ENCODE peak calls at places on chromosome 5, in nine cellular contexts. One of them, this sample, is unnamed.

GRCh38 chr5:136890431-136891148 is 525.2 kb upstream of the TRPC7 start:
- DNase-seq in activated CD4-positive, alpha-beta memory T cell treated with anti-CD3 and anti-CD28 coated beads, Interleukin-2, amount 10 ng/mL, durations not matched to agents 7 days and 5 days: no peak
- DNase-seq in T-helper 2 cell: no peak
- DNase-seq in iPS-NIHi11: no peak
- DNase-seq in germinal center: no peak
- DNase-seq in stimulated activated CD4-positive, alpha-beta T cell treated with anti-CD3 and anti-CD28 coated beads, Interleukin-15, amount 100 ng/mL, for 48 hours: no peak
- DNase-seq in HCEC 1CT: no peak
- DNase-seq in NCI-H446: peak; percentile 11
- DNase-seq in T-helper 1 cell: no peak
- DNase-seq in this sample: no peak

GRCh38 chr5:105133087-105133486 is 1570.5 kb upstream of the NUDT12 start:
- DNase-seq in activated CD4-positive, alpha-beta memory T cell treated with anti-CD3 and anti-CD28 coated beads, Interleukin-2, amount 10 ng/mL, durations not matched to agents 7 days and 5 days: no peak
- DNase-seq in T-helper 2 cell: no peak
- DNase-seq in iPS-NIHi11: no peak
- DNase-seq in germinal center: no peak
- DNase-seq in stimulated activated CD4-positive, alpha-beta T cell treated with anti-CD3 and anti-CD28 coated beads, Interleukin-15, amount 100 ng/mL, for 48 hours: no peak
- DNase-seq in HCEC 1CT: no peak
- DNase-seq in NCI-H446: no peak
- DNase-seq in T-helper 1 cell: no peak
- DNase-seq in this sample: no peak

GRCh38 chr5:60842859-60843692 is 993 bp downstream of the ELOVL7 start:
- DNase-seq in activated CD4-positive, alpha-beta memory T cell treated with anti-CD3 and anti-CD28 coated beads, Interleukin-2, amount 10 ng/mL, durations not matched to agents 7 days and 5 days: peak; percentile 24
- DNase-seq in T-helper 2 cell: no peak
- DNase-seq in iPS-NIHi11: peak; percentile 25
- DNase-seq in germinal center: no peak
- DNase-seq in stimulated activated CD4-positive, alpha-beta T cell treated with anti-CD3 and anti-CD28 coated beads, Interleukin-15, amount 100 ng/mL, for 48 hours: no peak
- DNase-seq in HCEC 1CT: no peak
- DNase-seq in NCI-H446: no peak
- DNase-seq in T-helper 1 cell: no peak
- DNase-seq in this sample: no peak

GRCh38 chr5:120644516-120644915 is 180.4 kb downstream of the PRR16 start:
- DNase-seq in activated CD4-positive, alpha-beta memory T cell treated with anti-CD3 and anti-CD28 coated beads, Interleukin-2, amount 10 ng/mL, durations not matched to agents 7 days and 5 days: no peak
- DNase-seq in T-helper 2 cell: no peak
- DNase-seq in iPS-NIHi11: no peak
- DNase-seq in germinal center: no peak
- DNase-seq in stimulated activated CD4-positive, alpha-beta T cell treated with anti-CD3 and anti-CD28 coated beads, Interleukin-15, amount 100 ng/mL, for 48 hours: no peak
- DNase-seq in HCEC 1CT: peak; percentile 35
- DNase-seq in NCI-H446: no peak
- DNase-seq in T-helper 1 cell: no peak
- DNase-seq in this sample: no peak

GRCh38 chr5:68421667-68422220 is 206.2 kb downstream of the PIK3R1 start:
- DNase-seq in activated CD4-positive, alpha-beta memory T cell treated with anti-CD3 and anti-CD28 coated beads, Interleukin-2, amount 10 ng/mL, durations not matched to agents 7 days and 5 days: no peak
- DNase-seq in T-helper 2 cell: no peak
- DNase-seq in iPS-NIHi11: no peak
- DNase-seq in germinal center: no peak
- DNase-seq in stimulated activated CD4-positive, alpha-beta T cell treated with anti-CD3 and anti-CD28 coated beads, Interleukin-15, amount 100 ng/mL, for 48 hours: no peak
- DNase-seq in HCEC 1CT: no peak
- DNase-seq in NCI-H446: no peak
- DNase-seq in T-helper 1 cell: no peak
- DNase-seq in this sample: no peak

GRCh38 chr5:102532126-102532525 is 33.3 kb upstream of the SLCO6A1 start:
- DNase-seq in activated CD4-positive, alpha-beta memory T cell treated with anti-CD3 and anti-CD28 coated beads, Interleukin-2, amount 10 ng/mL, durations not matched to agents 7 days and 5 days: no peak
- DNase-seq in T-helper 2 cell: no peak
- DNase-seq in iPS-NIHi11: no peak
- DNase-seq in germinal center: no peak
- DNase-seq in stimulated activated CD4-positive, alpha-beta T cell treated with anti-CD3 and anti-CD28 coated beads, Interleukin-15, amount 100 ng/mL, for 48 hours: no peak
- DNase-seq in HCEC 1CT: no peak
- DNase-seq in NCI-H446: no peak
- DNase-seq in T-helper 1 cell: no peak
- DNase-seq in this sample: no peak

GRCh38 chr5:32193591-32193990 is 19.5 kb upstream of the GOLPH3 start:
- DNase-seq in activated CD4-positive, alpha-beta memory T cell treated with anti-CD3 and anti-CD28 coated beads, Interleukin-2, amount 10 ng/mL, durations not matched to agents 7 days and 5 days: no peak
- DNase-seq in T-helper 2 cell: no peak
- DNase-seq in iPS-NIHi11: no peak
- DNase-seq in germinal center: peak; percentile 27
- DNase-seq in stimulated activated CD4-positive, alpha-beta T cell treated with anti-CD3 and anti-CD28 coated beads, Interleukin-15, amount 100 ng/mL, for 48 hours: no peak
- DNase-seq in HCEC 1CT: peak; percentile 50
- DNase-seq in NCI-H446: peak; percentile 54
- DNase-seq in T-helper 1 cell: no peak
- DNase-seq in this sample: peak; percentile 90

GRCh38 chr5:175638305-175638704 is 19.6 kb upstream of the HRH2 start:
- DNase-seq in activated CD4-positive, alpha-beta memory T cell treated with anti-CD3 and anti-CD28 coated beads, Interleukin-2, amount 10 ng/mL, durations not matched to agents 7 days and 5 days: no peak
- DNase-seq in T-helper 2 cell: no peak
- DNase-seq in iPS-NIHi11: peak; percentile 47
- DNase-seq in germinal center: no peak
- DNase-seq in stimulated activated CD4-positive, alpha-beta T cell treated with anti-CD3 and anti-CD28 coated beads, Interleukin-15, amount 100 ng/mL, for 48 hours: no peak
- DNase-seq in HCEC 1CT: no peak
- DNase-seq in NCI-H446: no peak
- DNase-seq in T-helper 1 cell: no peak
- DNase-seq in this sample: no peak

GRCh38 chr5:178465228-178465860 is 124.8 kb downstream of the COL23A1 start:
- DNase-seq in activated CD4-positive, alpha-beta memory T cell treated with anti-CD3 and anti-CD28 coated beads, Interleukin-2, amount 10 ng/mL, durations not matched to agents 7 days and 5 days: no peak
- DNase-seq in T-helper 2 cell: no peak
- DNase-seq in iPS-NIHi11: no peak
- DNase-seq in germinal center: no peak
- DNase-seq in stimulated activated CD4-positive, alpha-beta T cell treated with anti-CD3 and anti-CD28 coated beads, Interleukin-15, amount 100 ng/mL, for 48 hours: no peak
- DNase-seq in HCEC 1CT: no peak
- DNase-seq in NCI-H446: no peak
- DNase-seq in T-helper 1 cell: no peak
- DNase-seq in this sample: no peak

GRCh38 chr5:167413503-167413902 is 877.9 kb upstream of the WWC1 start:
- DNase-seq in activated CD4-positive, alpha-beta memory T cell treated with anti-CD3 and anti-CD28 coated beads, Interleukin-2, amount 10 ng/mL, durations not matched to agents 7 days and 5 days: no peak
- DNase-seq in T-helper 2 cell: no peak
- DNase-seq in iPS-NIHi11: no peak
- DNase-seq in germinal center: no peak
- DNase-seq in stimulated activated CD4-positive, alpha-beta T cell treated with anti-CD3 and anti-CD28 coated beads, Interleukin-15, amount 100 ng/mL, for 48 hours: no peak
- DNase-seq in HCEC 1CT: no peak
- DNase-seq in NCI-H446: no peak
- DNase-seq in T-helper 1 cell: no peak
- DNase-seq in this sample: no peak

GRCh38 chr5:102718819-102719218 is 36.3 kb upstream of the PAM start:
- DNase-seq in activated CD4-positive, alpha-beta memory T cell treated with anti-CD3 and anti-CD28 coated beads, Interleukin-2, amount 10 ng/mL, durations not matched to agents 7 days and 5 days: no peak
- DNase-seq in T-helper 2 cell: no peak
- DNase-seq in iPS-NIHi11: no peak
- DNase-seq in germinal center: no peak
- DNase-seq in stimulated activated CD4-positive, alpha-beta T cell treated with anti-CD3 and anti-CD28 coated beads, Interleukin-15, amount 100 ng/mL, for 48 hours: no peak
- DNase-seq in HCEC 1CT: peak; percentile 54
- DNase-seq in NCI-H446: no peak
- DNase-seq in T-helper 1 cell: no peak
- DNase-seq in this sample: no peak

GRCh38 chr5:73093943-73094342 is 26.4 kb upstream of the TMEM171 start:
- DNase-seq in activated CD4-positive, alpha-beta memory T cell treated with anti-CD3 and anti-CD28 coated beads, Interleukin-2, amount 10 ng/mL, durations not matched to agents 7 days and 5 days: no peak
- DNase-seq in T-helper 2 cell: no peak
- DNase-seq in iPS-NIHi11: no peak
- DNase-seq in germinal center: no peak
- DNase-seq in stimulated activated CD4-positive, alpha-beta T cell treated with anti-CD3 and anti-CD28 coated beads, Interleukin-15, amount 100 ng/mL, for 48 hours: peak; percentile 6
- DNase-seq in HCEC 1CT: peak; percentile 74
- DNase-seq in NCI-H446: no peak
- DNase-seq in T-helper 1 cell: no peak
- DNase-seq in this sample: no peak

GRCh38 chr5:2739360-2740050 is 12.0 kb downstream of the IRX2 start:
- DNase-seq in activated CD4-positive, alpha-beta memory T cell treated with anti-CD3 and anti-CD28 coated beads, Interleukin-2, amount 10 ng/mL, durations not matched to agents 7 days and 5 days: no peak
- DNase-seq in T-helper 2 cell: no peak
- DNase-seq in iPS-NIHi11: no peak
- DNase-seq in germinal center: no peak
- DNase-seq in stimulated activated CD4-positive, alpha-beta T cell treated with anti-CD3 and anti-CD28 coated beads, Interleukin-15, amount 100 ng/mL, for 48 hours: no peak
- DNase-seq in HCEC 1CT: no peak
- DNase-seq in NCI-H446: no peak
- DNase-seq in T-helper 1 cell: no peak
- DNase-seq in this sample: peak; percentile 75

GRCh38 chr5:9536717-9537116 is 9.2 kb downstream of the SEMA5A start:
- DNase-seq in activated CD4-positive, alpha-beta memory T cell treated with anti-CD3 and anti-CD28 coated beads, Interleukin-2, amount 10 ng/mL, durations not matched to agents 7 days and 5 days: no peak
- DNase-seq in T-helper 2 cell: no peak
- DNase-seq in iPS-NIHi11: no peak
- DNase-seq in germinal center: no peak
- DNase-seq in stimulated activated CD4-positive, alpha-beta T cell treated with anti-CD3 and anti-CD28 coated beads, Interleukin-15, amount 100 ng/mL, for 48 hours: no peak
- DNase-seq in HCEC 1CT: no peak
- DNase-seq in NCI-H446: no peak
- DNase-seq in T-helper 1 cell: no peak
- DNase-seq in this sample: no peak

GRCh38 chr5:124642148-124642547 is 104.3 kb downstream of the ZNF608 start:
- DNase-seq in activated CD4-positive, alpha-beta memory T cell treated with anti-CD3 and anti-CD28 coated beads, Interleukin-2, amount 10 ng/mL, durations not matched to agents 7 days and 5 days: no peak
- DNase-seq in T-helper 2 cell: no peak
- DNase-seq in iPS-NIHi11: no peak
- DNase-seq in germinal center: no peak
- DNase-seq in stimulated activated CD4-positive, alpha-beta T cell treated with anti-CD3 and anti-CD28 coated beads, Interleukin-15, amount 100 ng/mL, for 48 hours: no peak
- DNase-seq in HCEC 1CT: no peak
- DNase-seq in NCI-H446: no peak
- DNase-seq in T-helper 1 cell: no peak
- DNase-seq in this sample: no peak

GRCh38 chr5:102771435-102771834 is 16.3 kb downstream of the PAM start:
- DNase-seq in activated CD4-positive, alpha-beta memory T cell treated with anti-CD3 and anti-CD28 coated beads, Interleukin-2, amount 10 ng/mL, durations not matched to agents 7 days and 5 days: no peak
- DNase-seq in T-helper 2 cell: no peak
- DNase-seq in iPS-NIHi11: no peak
- DNase-seq in germinal center: no peak
- DNase-seq in stimulated activated CD4-positive, alpha-beta T cell treated with anti-CD3 and anti-CD28 coated beads, Interleukin-15, amount 100 ng/mL, for 48 hours: no peak
- DNase-seq in HCEC 1CT: no peak
- DNase-seq in NCI-H446: no peak
- DNase-seq in T-helper 1 cell: no peak
- DNase-seq in this sample: no peak

GRCh38 chr5:173795601-173796000 is 92.5 kb upstream of the CPEB4 start:
- DNase-seq in activated CD4-positive, alpha-beta memory T cell treated with anti-CD3 and anti-CD28 coated beads, Interleukin-2, amount 10 ng/mL, durations not matched to agents 7 days and 5 days: no peak
- DNase-seq in T-helper 2 cell: no peak
- DNase-seq in iPS-NIHi11: no peak
- DNase-seq in germinal center: no peak
- DNase-seq in stimulated activated CD4-positive, alpha-beta T cell treated with anti-CD3 and anti-CD28 coated beads, Interleukin-15, amount 100 ng/mL, for 48 hours: no peak
- DNase-seq in HCEC 1CT: no peak
- DNase-seq in NCI-H446: no peak
- DNase-seq in T-helper 1 cell: no peak
- DNase-seq in this sample: no peak

GRCh38 chr5:159444441-159445082 is 114.3 kb upstream of the IL12B start:
- DNase-seq in activated CD4-positive, alpha-beta memory T cell treated with anti-CD3 and anti-CD28 coated beads, Interleukin-2, amount 10 ng/mL, durations not matched to agents 7 days and 5 days: no peak
- DNase-seq in T-helper 2 cell: peak; percentile 31
- DNase-seq in iPS-NIHi11: peak; percentile 59
- DNase-seq in germinal center: no peak
- DNase-seq in stimulated activated CD4-positive, alpha-beta T cell treated with anti-CD3 and anti-CD28 coated beads, Interleukin-15, amount 100 ng/mL, for 48 hours: no peak
- DNase-seq in HCEC 1CT: peak; percentile 43
- DNase-seq in NCI-H446: peak; percentile 31
- DNase-seq in T-helper 1 cell: no peak
- DNase-seq in this sample: no peak

GRCh38 chr5:87300744-87301143 is 33.1 kb downstream of the RASA1 start:
- DNase-seq in activated CD4-positive, alpha-beta memory T cell treated with anti-CD3 and anti-CD28 coated beads, Interleukin-2, amount 10 ng/mL, durations not matched to agents 7 days and 5 days: peak; percentile 41
- DNase-seq in T-helper 2 cell: peak; percentile 48
- DNase-seq in iPS-NIHi11: no peak
- DNase-seq in germinal center: no peak
- DNase-seq in stimulated activated CD4-positive, alpha-beta T cell treated with anti-CD3 and anti-CD28 coated beads, Interleukin-15, amount 100 ng/mL, for 48 hours: peak; percentile 40
- DNase-seq in HCEC 1CT: peak; percentile 92
- DNase-seq in NCI-H446: no peak
- DNase-seq in T-helper 1 cell: no peak
- DNase-seq in this sample: no peak

GRCh38 chr5:77560677-77561263 is 68.7 kb upstream of the WDR41 start:
- DNase-seq in activated CD4-positive, alpha-beta memory T cell treated with anti-CD3 and anti-CD28 coated beads, Interleukin-2, amount 10 ng/mL, durations not matched to agents 7 days and 5 days: no peak
- DNase-seq in T-helper 2 cell: peak; percentile 12
- DNase-seq in iPS-NIHi11: peak; percentile 59
- DNase-seq in germinal center: no peak
- DNase-seq in stimulated activated CD4-positive, alpha-beta T cell treated with anti-CD3 and anti-CD28 coated beads, Interleukin-15, amount 100 ng/mL, for 48 hours: no peak
- DNase-seq in HCEC 1CT: peak; percentile 36
- DNase-seq in NCI-H446: peak; percentile 6
- DNase-seq in T-helper 1 cell: no peak
- DNase-seq in this sample: no peak

GRCh38 chr5:118195215-118195614 is 793.1 kb downstream of the DTWD2 start:
- DNase-seq in activated CD4-positive, alpha-beta memory T cell treated with anti-CD3 and anti-CD28 coated beads, Interleukin-2, amount 10 ng/mL, durations not matched to agents 7 days and 5 days: no peak
- DNase-seq in T-helper 2 cell: no peak
- DNase-seq in iPS-NIHi11: no peak
- DNase-seq in germinal center: no peak
- DNase-seq in stimulated activated CD4-positive, alpha-beta T cell treated with anti-CD3 and anti-CD28 coated beads, Interleukin-15, amount 100 ng/mL, for 48 hours: no peak
- DNase-seq in HCEC 1CT: no peak
- DNase-seq in NCI-H446: peak; percentile 48
- DNase-seq in T-helper 1 cell: no peak
- DNase-seq in this sample: no peak

GRCh38 chr5:176697929-176698520 is 50.7 kb downstream of the TSPAN17 start:
- DNase-seq in activated CD4-positive, alpha-beta memory T cell treated with anti-CD3 and anti-CD28 coated beads, Interleukin-2, amount 10 ng/mL, durations not matched to agents 7 days and 5 days: no peak
- DNase-seq in T-helper 2 cell: no peak
- DNase-seq in iPS-NIHi11: peak; percentile 65
- DNase-seq in germinal center: no peak
- DNase-seq in stimulated activated CD4-positive, alpha-beta T cell treated with anti-CD3 and anti-CD28 coated beads, Interleukin-15, amount 100 ng/mL, for 48 hours: no peak
- DNase-seq in HCEC 1CT: no peak
- DNase-seq in NCI-H446: peak; percentile 75
- DNase-seq in T-helper 1 cell: no peak
- DNase-seq in this sample: no peak

GRCh38 chr5:141001854-141002666 is 35.8 kb downstream of the PCDHAC2 start:
- DNase-seq in activated CD4-positive, alpha-beta memory T cell treated with anti-CD3 and anti-CD28 coated beads, Interleukin-2, amount 10 ng/mL, durations not matched to agents 7 days and 5 days: no peak
- DNase-seq in T-helper 2 cell: no peak
- DNase-seq in iPS-NIHi11: peak; percentile 86
- DNase-seq in germinal center: no peak
- DNase-seq in stimulated activated CD4-positive, alpha-beta T cell treated with anti-CD3 and anti-CD28 coated beads, Interleukin-15, amount 100 ng/mL, for 48 hours: no peak
- DNase-seq in HCEC 1CT: no peak
- DNase-seq in NCI-H446: no peak
- DNase-seq in T-helper 1 cell: no peak
- DNase-seq in this sample: peak; percentile 70

GRCh38 chr5:171367424-171368370 is 20.0 kb upstream of the NPM1 start:
- DNase-seq in activated CD4-positive, alpha-beta memory T cell treated with anti-CD3 and anti-CD28 coated beads, Interleukin-2, amount 10 ng/mL, durations not matched to agents 7 days and 5 days: no peak
- DNase-seq in T-helper 2 cell: no peak
- DNase-seq in iPS-NIHi11: no peak
- DNase-seq in germinal center: no peak
- DNase-seq in stimulated activated CD4-positive, alpha-beta T cell treated with anti-CD3 and anti-CD28 coated beads, Interleukin-15, amount 100 ng/mL, for 48 hours: no peak
- DNase-seq in HCEC 1CT: peak; percentile 52
- DNase-seq in NCI-H446: no peak
- DNase-seq in T-helper 1 cell: no peak
- DNase-seq in this sample: peak; percentile 15

GRCh38 chr5:114319821-114320220 is 42.0 kb upstream of the KCNN2 start:
- DNase-seq in activated CD4-positive, alpha-beta memory T cell treated with anti-CD3 and anti-CD28 coated beads, Interleukin-2, amount 10 ng/mL, durations not matched to agents 7 days and 5 days: no peak
- DNase-seq in T-helper 2 cell: no peak
- DNase-seq in iPS-NIHi11: no peak
- DNase-seq in germinal center: no peak
- DNase-seq in stimulated activated CD4-positive, alpha-beta T cell treated with anti-CD3 and anti-CD28 coated beads, Interleukin-15, amount 100 ng/mL, for 48 hours: no peak
- DNase-seq in HCEC 1CT: peak; percentile 35
- DNase-seq in NCI-H446: no peak
- DNase-seq in T-helper 1 cell: no peak
- DNase-seq in this sample: no peak

GRCh38 chr5:110909950-110910349 is 161.6 kb upstream of the TSLP start:
- DNase-seq in activated CD4-positive, alpha-beta memory T cell treated with anti-CD3 and anti-CD28 coated beads, Interleukin-2, amount 10 ng/mL, durations not matched to agents 7 days and 5 days: no peak
- DNase-seq in T-helper 2 cell: no peak
- DNase-seq in iPS-NIHi11: no peak
- DNase-seq in germinal center: no peak
- DNase-seq in stimulated activated CD4-positive, alpha-beta T cell treated with anti-CD3 and anti-CD28 coated beads, Interleukin-15, amount 100 ng/mL, for 48 hours: no peak
- DNase-seq in HCEC 1CT: peak; percentile 62
- DNase-seq in NCI-H446: no peak
- DNase-seq in T-helper 1 cell: no peak
- DNase-seq in this sample: no peak

GRCh38 chr5:173575985-173576384 is 40.5 kb downstream of the BOD1 start:
- DNase-seq in activated CD4-positive, alpha-beta memory T cell treated with anti-CD3 and anti-CD28 coated beads, Interleukin-2, amount 10 ng/mL, durations not matched to agents 7 days and 5 days: no peak
- DNase-seq in T-helper 2 cell: no peak
- DNase-seq in iPS-NIHi11: no peak
- DNase-seq in germinal center: no peak
- DNase-seq in stimulated activated CD4-positive, alpha-beta T cell treated with anti-CD3 and anti-CD28 coated beads, Interleukin-15, amount 100 ng/mL, for 48 hours: no peak
- DNase-seq in HCEC 1CT: no peak
- DNase-seq in NCI-H446: no peak
- DNase-seq in T-helper 1 cell: no peak
- DNase-seq in this sample: no peak

GRCh38 chr5:15914603-15915002 is 265.0 kb downstream of the MARCHF11 start:
- DNase-seq in activated CD4-positive, alpha-beta memory T cell treated with anti-CD3 and anti-CD28 coated beads, Interleukin-2, amount 10 ng/mL, durations not matched to agents 7 days and 5 days: no peak
- DNase-seq in T-helper 2 cell: no peak
- DNase-seq in iPS-NIHi11: no peak
- DNase-seq in germinal center: no peak
- DNase-seq in stimulated activated CD4-positive, alpha-beta T cell treated with anti-CD3 and anti-CD28 coated beads, Interleukin-15, amount 100 ng/mL, for 48 hours: no peak
- DNase-seq in HCEC 1CT: peak; percentile 55
- DNase-seq in NCI-H446: no peak
- DNase-seq in T-helper 1 cell: no peak
- DNase-seq in this sample: no peak

GRCh38 chr5:318341-318897 is 3.1 kb upstream of the AHRR start:
- DNase-seq in activated CD4-positive, alpha-beta memory T cell treated with anti-CD3 and anti-CD28 coated beads, Interleukin-2, amount 10 ng/mL, durations not matched to agents 7 days and 5 days: no peak
- DNase-seq in T-helper 2 cell: no peak
- DNase-seq in iPS-NIHi11: no peak
- DNase-seq in germinal center: no peak
- DNase-seq in stimulated activated CD4-positive, alpha-beta T cell treated with anti-CD3 and anti-CD28 coated beads, Interleukin-15, amount 100 ng/mL, for 48 hours: no peak
- DNase-seq in HCEC 1CT: peak; percentile 43
- DNase-seq in NCI-H446: no peak
- DNase-seq in T-helper 1 cell: no peak
- DNase-seq in this sample: peak; percentile 55

GRCh38 chr5:167790462-167791260 is 500.8 kb upstream of the WWC1 start:
- DNase-seq in activated CD4-positive, alpha-beta memory T cell treated with anti-CD3 and anti-CD28 coated beads, Interleukin-2, amount 10 ng/mL, durations not matched to agents 7 days and 5 days: no peak
- DNase-seq in T-helper 2 cell: no peak
- DNase-seq in iPS-NIHi11: no peak
- DNase-seq in germinal center: no peak
- DNase-seq in stimulated activated CD4-positive, alpha-beta T cell treated with anti-CD3 and anti-CD28 coated beads, Interleukin-15, amount 100 ng/mL, for 48 hours: no peak
- DNase-seq in HCEC 1CT: no peak
- DNase-seq in NCI-H446: no peak
- DNase-seq in T-helper 1 cell: no peak
- DNase-seq in this sample: no peak

GRCh38 chr5:166062719-166063118 is 2228.7 kb upstream of the WWC1 start:
- DNase-seq in activated CD4-positive, alpha-beta memory T cell treated with anti-CD3 and anti-CD28 coated beads, Interleukin-2, amount 10 ng/mL, durations not matched to agents 7 days and 5 days: no peak
- DNase-seq in T-helper 2 cell: no peak
- DNase-seq in iPS-NIHi11: no peak
- DNase-seq in germinal center: no peak
- DNase-seq in stimulated activated CD4-positive, alpha-beta T cell treated with anti-CD3 and anti-CD28 coated beads, Interleukin-15, amount 100 ng/mL, for 48 hours: no peak
- DNase-seq in HCEC 1CT: no peak
- DNase-seq in NCI-H446: no peak
- DNase-seq in T-helper 1 cell: no peak
- DNase-seq in this sample: no peak